ENCODE peak calls at places on chromosomes 12 and 14, in four cellular contexts. Z, H, R and J are unnamed samples.

GRCh38 chr12:91140660-91141045 is 29.4 kb upstream of the LUM start:
- DNase-seq in H (no peak), R (no peak), Z (no peak), J (no peak)

GRCh38 chr12:32435921-32436710 is 36.8 kb downstream of the FGD4 start:
- DNase-seq in H (peak; percentile 40), Z (no peak), R (no peak), J (no peak)

GRCh38 chr12:80165741-80166140 is 66.4 kb downstream of the OTOGL start:
- DNase-seq in R (no peak), Z (no peak), H (no peak), J (no peak)

GRCh38 chr12:106106892-106107291 is 31.9 kb downstream of the NUAK1 start:
- DNase-seq in H (peak; percentile 77), R (no peak), Z (no peak), J (no peak)

GRCh38 chr14:104037903-104038302 is 47.6 kb upstream of the ASPG start:
- DNase-seq in H (no peak), Z (no peak), R (no peak), J (no peak)

GRCh38 chr12:133105620-133106019 is 24.5 kb downstream of the ZNF891 start:
- DNase-seq in Z (no peak), R (no peak), H (peak; percentile 34), J (no peak)

GRCh38 chr12:66028388-66028787 is 102.2 kb downstream of the LLPH start:
- DNase-seq in H (no peak), R (no peak), Z (no peak), J (no peak)

GRCh38 chr12:56840922-56841321 is 77.8 kb downstream of the HSD17B6 start:
- DNase-seq in H (no peak), Z (no peak), R (no peak), J (no peak)

GRCh38 chr14:35336171-35337073 is 44.2 kb downstream of the PSMA6 start:
- DNase-seq in Z (peak; percentile 92), R (peak; percentile 98), H (peak; percentile 98), J (peak; percentile 94)

GRCh38 chr12:88763536-88764100 is 183.3 kb upstream of the KITLG start:
- DNase-seq in Z (no peak), H (no peak), R (no peak), J (no peak)

GRCh38 chr14:21860172-21860571 is 186.6 kb upstream of the OR4E1 start:
- DNase-seq in Z (no peak), R (no peak), H (peak; percentile 28), J (no peak)

GRCh38 chr12:38886064-38886463 is 19.3 kb downstream of the CPNE8 start:
- DNase-seq in R (no peak), Z (no peak), H (peak; percentile 76), J (peak; percentile 62)

GRCh38 chr12:15597125-15597830 is 191.9 kb downstream of the EPS8 start:
- DNase-seq in R (no peak), Z (no peak), H (no peak), J (no peak)

GRCh38 chr14:96626916-96627315 is 124.7 kb downstream of the PAPOLA start:
- DNase-seq in Z (peak; percentile 70), R (no peak), H (no peak), J (no peak)

GRCh38 chr14:90658541-90658967 is 157.7 kb downstream of the TTC7B start:
- DNase-seq in Z (no peak), R (no peak), H (no peak), J (no peak)

GRCh38 chr12:88946377-88946997 is 366.2 kb upstream of the KITLG start:
- DNase-seq in H (no peak), R (no peak), Z (no peak), J (no peak)

GRCh38 chr12:50925342-50925651 is 27.0 kb upstream of the HIGD1C start:
- DNase-seq in Z (no peak), R (no peak), H (no peak), J (no peak)

GRCh38 chr12:39846971-39847661 is 227.5 kb upstream of the ABCD2 start:
- DNase-seq in H (no peak), Z (no peak), R (no peak), J (no peak)

GRCh38 chr12:1643056-1643455 is 14.0 kb downstream of the WNT5B start:
- DNase-seq in Z (no peak), H (no peak), R (no peak), J (no peak)

GRCh38 chr12:50110127-50110761 is 1.8 kb upstream of the COX14 start:
- DNase-seq in R (peak; percentile 68), H (peak; percentile 49), Z (no peak), J (peak; percentile 70)

GRCh38 chr12:3533703-3534386 is 42.8 kb downstream of the PRMT8 start:
- DNase-seq in Z (peak; percentile 55), H (no peak), R (peak; percentile 75), J (peak; percentile 38)

GRCh38 chr12:11696084-11696483 is 46.6 kb downstream of the ETV6 start:
- DNase-seq in Z (no peak), R (no peak), H (no peak), J (no peak)

GRCh38 chr12:11694528-11694927 is 45.1 kb downstream of the ETV6 start:
- DNase-seq in H (no peak), Z (no peak), R (no peak), J (no peak)

GRCh38 chr12:11693068-11693467 is 43.6 kb downstream of the ETV6 start:
- DNase-seq in Z (no peak), R (no peak), H (no peak), J (no peak)

GRCh38 chr12:11695321-11695720 is 45.8 kb downstream of the ETV6 start:
- DNase-seq in R (peak; percentile 83), Z (no peak), H (no peak), J (no peak)

GRCh38 chr12:11693626-11694025 is 44.2 kb downstream of the ETV6 start:
- DNase-seq in Z (no peak), R (no peak), H (no peak), J (no peak)
- TF ChIP-seq CTCF in Z (no peak), R (no peak), H (no peak), J (no peak)

DNA sequence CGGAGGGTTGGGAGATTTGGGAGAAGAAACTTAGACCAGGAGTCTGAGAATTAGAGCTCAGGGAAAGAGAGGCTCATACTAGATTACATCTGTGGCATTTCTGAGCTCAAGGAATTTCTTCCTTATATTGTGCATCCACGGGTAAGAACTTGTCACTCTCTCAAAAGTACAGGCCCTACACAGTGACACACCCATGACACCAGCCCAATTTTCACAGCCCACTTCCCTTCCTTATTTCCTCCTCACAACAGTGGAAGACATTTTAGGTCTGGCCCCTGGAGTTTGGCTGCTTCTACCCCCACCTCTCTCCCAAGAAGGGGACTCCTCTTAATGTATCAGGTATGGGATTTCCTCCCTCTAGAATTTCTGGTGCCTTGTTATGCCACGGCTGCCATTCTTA is 9.2 kb upstream of the ZNF385A start:
- DNase-seq in Z (no peak), R (no peak), H (no peak), J (no peak)
- H3K4me3 ChIP-seq in Z (no peak overlapping the region), R (no peak overlapping the region), H (no peak overlapping the region), J (no peak overlapping the region)

DNA sequence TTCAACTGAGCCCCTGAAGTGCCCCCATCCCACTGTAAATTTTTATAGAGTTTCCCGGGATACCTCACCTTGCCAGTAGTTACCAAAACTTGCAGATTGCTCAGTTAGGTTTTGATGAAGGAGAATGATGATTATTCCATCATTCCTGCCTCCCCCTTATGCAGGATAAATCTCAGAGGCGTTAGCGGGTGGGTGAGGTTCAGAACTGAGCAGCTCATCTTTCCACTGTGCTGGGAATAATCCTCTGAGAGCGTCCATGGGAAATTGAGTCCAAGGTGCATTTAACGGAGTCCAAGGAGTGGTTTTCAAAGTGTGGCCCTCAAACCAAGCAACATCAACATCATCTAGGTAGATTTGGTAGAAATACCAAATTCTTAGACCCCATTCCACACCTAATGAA is 18.7 kb downstream of the ACSM4 start:
- DNase-seq in R (no peak), H (no peak), Z (no peak), J (no peak)
- TF ChIP-seq EP300 in R (no peak), H (no peak), Z (no peak), J (no peak)

DNA sequence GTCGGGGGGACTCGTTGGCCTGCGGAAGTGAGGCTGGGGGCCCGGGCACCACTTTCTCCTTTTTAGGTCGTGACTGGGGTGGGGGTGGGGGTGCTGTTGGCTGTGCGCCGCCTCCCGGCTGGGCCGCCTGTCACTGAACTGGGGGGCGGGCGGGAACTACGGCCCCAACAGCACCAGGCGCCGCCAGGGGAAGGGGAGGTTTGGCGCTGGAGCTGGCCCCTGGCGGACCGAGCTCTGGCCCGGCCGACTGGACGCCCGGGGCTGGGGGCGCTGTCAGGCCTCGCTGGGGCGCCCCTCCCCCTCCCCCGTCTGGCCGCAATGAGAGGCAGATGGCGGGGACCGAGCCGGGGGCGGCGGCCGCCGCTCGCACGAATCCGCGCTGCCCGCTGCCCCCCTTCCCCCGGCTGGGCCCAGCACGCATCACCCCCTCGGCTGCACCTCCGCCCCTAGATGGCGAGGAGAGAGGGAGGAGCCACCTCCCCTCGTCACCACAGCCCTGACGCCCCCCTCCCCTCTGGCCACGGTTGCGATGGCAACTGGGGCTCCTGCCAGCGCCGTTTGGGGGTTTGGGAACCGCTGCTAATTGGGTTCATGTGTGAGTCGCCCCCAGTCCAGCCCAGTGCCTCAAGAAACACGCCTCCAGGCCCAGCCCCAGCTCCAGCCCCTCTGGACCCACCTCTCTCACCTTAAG is 723 bp downstream of the NFATC4 start:
- DNase-seq in R (peak; percentile 89), Z (peak; percentile 87), H (no peak), J (no peak)
- TF ChIP-seq CTCF in R (no peak), Z (no peak), H (no peak), J (no peak)

GRCh38 chr14:60649815-60650381 is 621 bp upstream of the SIX1 start:
- DNase-seq in H (peak; percentile 37), R (no peak), Z (no peak), J (no peak)

GRCh38 chr14:60651936-60652673 is 2.8 kb upstream of the SIX1 start:
- DNase-seq in Z (no peak), H (no peak), R (no peak), J (no peak)

GRCh38 chr14:60650382-60650961 is 1.2 kb upstream of the SIX1 start:
- DNase-seq in H (no peak), R (no peak), Z (no peak), J (no peak)

GRCh38 chr14:60652674-60653387 is 3.6 kb upstream of the SIX1 start:
- DNase-seq in H (no peak), R (no peak), Z (no peak), J (no peak)

GRCh38 chr14:60651051-60651935 is 2.0 kb upstream of the SIX1 start:
- DNase-seq in Z (no peak), R (no peak), H (no peak), J (no peak)
- H3K4me3 ChIP-seq in Z (no peak overlapping the region), R (no peak overlapping the region), H (no peak overlapping the region), J (no peak overlapping the region)

GRCh38 chr12:42483534-42483857 is 106.0 kb downstream of the PRICKLE1 start:
- DNase-seq in R (peak; percentile 69), H (no peak), Z (no peak), J (no peak)

GRCh38 chr12:42485823-42486222 is 103.7 kb downstream of the PRICKLE1 start:
- DNase-seq in H (no peak), R (no peak), Z (no peak), J (no peak)

GRCh38 chr12:42482820-42483533 is 106.6 kb downstream of the PRICKLE1 start:
- DNase-seq in Z (peak; percentile 80), H (peak; percentile 67), R (peak; percentile 84), J (peak; percentile 71)

GRCh38 chr12:42484996-42485395 is 104.5 kb downstream of the PRICKLE1 start:
- DNase-seq in Z (no peak), H (no peak), R (no peak), J (no peak)

GRCh38 chr12:42486407-42486806 is 103.1 kb downstream of the PRICKLE1 start:
- DNase-seq in H (no peak), Z (no peak), R (no peak), J (no peak)
- TF ChIP-seq EP300 in H (no peak), Z (no peak), R (no peak), J (no peak)